ENCODE peak calls at places on chromosome 10, in eight cellular contexts. One of them, this sample, is unnamed.

GRCh38 chr10:84783386-84783785 is 455.0 kb downstream of the CCSER2 start:
- DNase-seq in epithelial cell of esophagus: peak; percentile 65
- DNase-seq in A549: peak; percentile 40
- DNase-seq in psoas muscle: no peak
- DNase-seq in AG10803: no peak
- DNase-seq in ovary: no peak
- DNase-seq in fibroblast of the aortic adventitia: no peak
- DNase-seq in HFF-Myc: no peak
- DNase-seq in this sample: peak; percentile 12

GRCh38 chr10:74208081-74208480 is 57.1 kb downstream of the ADK start:
- DNase-seq in epithelial cell of esophagus: no peak
- DNase-seq in A549: no peak
- DNase-seq in psoas muscle: peak; percentile 76
- DNase-seq in AG10803: no peak
- DNase-seq in ovary: no peak
- DNase-seq in fibroblast of the aortic adventitia: no peak
- DNase-seq in HFF-Myc: no peak
- DNase-seq in this sample: no peak

GRCh38 chr10:84727398-84727797 is 399.0 kb downstream of the CCSER2 start:
- DNase-seq in epithelial cell of esophagus: no peak
- DNase-seq in A549: no peak
- DNase-seq in psoas muscle: no peak
- DNase-seq in AG10803: no peak
- DNase-seq in ovary: no peak
- DNase-seq in fibroblast of the aortic adventitia: no peak
- DNase-seq in HFF-Myc: no peak
- DNase-seq in this sample: no peak

GRCh38 chr10:9126728-9127127 is 1072.2 kb downstream of the GATA3 start:
- DNase-seq in epithelial cell of esophagus: no peak
- DNase-seq in A549: no peak
- DNase-seq in psoas muscle: no peak
- DNase-seq in AG10803: no peak
- DNase-seq in ovary: no peak
- DNase-seq in fibroblast of the aortic adventitia: no peak
- DNase-seq in HFF-Myc: no peak
- DNase-seq in this sample: no peak

GRCh38 chr10:69270990-69271389 is 7.3 kb upstream of the HK1 start:
- DNase-seq in epithelial cell of esophagus: no peak
- DNase-seq in A549: no peak
- DNase-seq in psoas muscle: no peak
- DNase-seq in AG10803: no peak
- DNase-seq in ovary: no peak
- DNase-seq in fibroblast of the aortic adventitia: no peak
- DNase-seq in HFF-Myc: no peak
- DNase-seq in this sample: no peak

GRCh38 chr10:69961168-69961863 is 91.3 kb upstream of the MACROH2A2 start:
- DNase-seq in epithelial cell of esophagus: no peak
- DNase-seq in A549: no peak
- DNase-seq in psoas muscle: no peak
- DNase-seq in AG10803: no peak
- DNase-seq in ovary: no peak
- DNase-seq in fibroblast of the aortic adventitia: no peak
- DNase-seq in HFF-Myc: no peak
- DNase-seq in this sample: peak; percentile 17

GRCh38 chr10:128286413-128287097 is 160.3 kb upstream of the MKI67 start:
- DNase-seq in epithelial cell of esophagus: no peak
- DNase-seq in A549: no peak
- DNase-seq in psoas muscle: no peak
- DNase-seq in AG10803: no peak
- DNase-seq in ovary: no peak
- DNase-seq in fibroblast of the aortic adventitia: no peak
- DNase-seq in HFF-Myc: no peak
- DNase-seq in this sample: no peak

GRCh38 chr10:42997849-42998165 is 79.1 kb upstream of the RET start:
- DNase-seq in epithelial cell of esophagus: no peak
- DNase-seq in A549: no peak
- DNase-seq in psoas muscle: no peak
- DNase-seq in AG10803: no peak
- DNase-seq in ovary: no peak
- DNase-seq in fibroblast of the aortic adventitia: no peak
- DNase-seq in HFF-Myc: no peak
- DNase-seq in this sample: no peak

GRCh38 chr10:69645296-69645665 is 15.2 kb downstream of the FAM241B start:
- DNase-seq in epithelial cell of esophagus: no peak
- DNase-seq in A549: no peak
- DNase-seq in psoas muscle: peak; percentile 10
- DNase-seq in AG10803: no peak
- DNase-seq in ovary: no peak
- DNase-seq in fibroblast of the aortic adventitia: no peak
- DNase-seq in HFF-Myc: no peak
- DNase-seq in this sample: no peak

GRCh38 chr10:13891542-13892431 is 305.0 kb downstream of the PRPF18 start:
- DNase-seq in epithelial cell of esophagus: peak; percentile 13
- DNase-seq in A549: no peak
- DNase-seq in psoas muscle: peak; percentile 58
- DNase-seq in AG10803: peak; percentile 23
- DNase-seq in ovary: peak; percentile 27
- DNase-seq in fibroblast of the aortic adventitia: no peak
- DNase-seq in HFF-Myc: no peak
- DNase-seq in this sample: peak; percentile 33

GRCh38 chr10:24097771-24098207 is 111.1 kb upstream of the KIAA1217 start:
- DNase-seq in epithelial cell of esophagus: no peak
- DNase-seq in A549: no peak
- DNase-seq in psoas muscle: no peak
- DNase-seq in AG10803: no peak
- DNase-seq in ovary: no peak
- DNase-seq in fibroblast of the aortic adventitia: no peak
- DNase-seq in HFF-Myc: no peak
- DNase-seq in this sample: no peak

GRCh38 chr10:94076325-94076841 is 82.7 kb downstream of the PLCE1 start:
- DNase-seq in epithelial cell of esophagus: peak; percentile 30
- DNase-seq in A549: peak; percentile 37
- DNase-seq in psoas muscle: no peak
- DNase-seq in AG10803: peak; percentile 81
- DNase-seq in ovary: peak; percentile 24
- DNase-seq in fibroblast of the aortic adventitia: peak; percentile 89
- DNase-seq in HFF-Myc: no peak
- DNase-seq in this sample: peak; percentile 84

GRCh38 chr10:28453926-28454325 is 79.0 kb upstream of the WAC start:
- DNase-seq in epithelial cell of esophagus: no peak
- DNase-seq in A549: no peak
- DNase-seq in psoas muscle: no peak
- DNase-seq in AG10803: no peak
- DNase-seq in ovary: no peak
- DNase-seq in fibroblast of the aortic adventitia: no peak
- DNase-seq in HFF-Myc: no peak
- DNase-seq in this sample: no peak

GRCh38 chr10:28463676-28464395 is 69.1 kb upstream of the WAC start:
- DNase-seq in epithelial cell of esophagus: no peak
- DNase-seq in A549: no peak
- DNase-seq in psoas muscle: no peak
- DNase-seq in AG10803: no peak
- DNase-seq in ovary: no peak
- DNase-seq in fibroblast of the aortic adventitia: no peak
- DNase-seq in HFF-Myc: no peak
- DNase-seq in this sample: no peak

GRCh38 chr10:28463141-28463540 is 69.8 kb upstream of the WAC start:
- DNase-seq in epithelial cell of esophagus: no peak
- DNase-seq in A549: no peak
- DNase-seq in psoas muscle: no peak
- DNase-seq in AG10803: no peak
- DNase-seq in ovary: no peak
- DNase-seq in fibroblast of the aortic adventitia: no peak
- DNase-seq in HFF-Myc: no peak
- DNase-seq in this sample: no peak

GRCh38 chr10:28457110-28457509 is 75.8 kb upstream of the WAC start:
- DNase-seq in epithelial cell of esophagus: peak; percentile 6
- DNase-seq in A549: no peak
- DNase-seq in psoas muscle: no peak
- DNase-seq in AG10803: no peak
- DNase-seq in ovary: no peak
- DNase-seq in fibroblast of the aortic adventitia: no peak
- DNase-seq in HFF-Myc: no peak
- DNase-seq in this sample: no peak

GRCh38 chr10:28459453-28460144 is 73.3 kb upstream of the WAC start:
- DNase-seq in epithelial cell of esophagus: no peak
- DNase-seq in A549: no peak
- DNase-seq in psoas muscle: no peak
- DNase-seq in AG10803: no peak
- DNase-seq in ovary: no peak
- DNase-seq in fibroblast of the aortic adventitia: no peak
- DNase-seq in HFF-Myc: no peak
- DNase-seq in this sample: no peak
- H3K4me3 ChIP-seq in epithelial cell of esophagus: no peak overlapping the region
- H3K4me3 ChIP-seq in A549: no peak overlapping the region
- H3K4me3 ChIP-seq in psoas muscle: no peak overlapping the region
- H3K4me3 ChIP-seq in AG10803: no peak overlapping the region
- H3K4me3 ChIP-seq in ovary: no peak overlapping the region
- H3K4me3 ChIP-seq in fibroblast of the aortic adventitia: no peak overlapping the region
- H3K4me3 ChIP-seq in HFF-Myc: no peak overlapping the region
- H3K4me3 ChIP-seq in this sample: no peak overlapping the region

DNA sequence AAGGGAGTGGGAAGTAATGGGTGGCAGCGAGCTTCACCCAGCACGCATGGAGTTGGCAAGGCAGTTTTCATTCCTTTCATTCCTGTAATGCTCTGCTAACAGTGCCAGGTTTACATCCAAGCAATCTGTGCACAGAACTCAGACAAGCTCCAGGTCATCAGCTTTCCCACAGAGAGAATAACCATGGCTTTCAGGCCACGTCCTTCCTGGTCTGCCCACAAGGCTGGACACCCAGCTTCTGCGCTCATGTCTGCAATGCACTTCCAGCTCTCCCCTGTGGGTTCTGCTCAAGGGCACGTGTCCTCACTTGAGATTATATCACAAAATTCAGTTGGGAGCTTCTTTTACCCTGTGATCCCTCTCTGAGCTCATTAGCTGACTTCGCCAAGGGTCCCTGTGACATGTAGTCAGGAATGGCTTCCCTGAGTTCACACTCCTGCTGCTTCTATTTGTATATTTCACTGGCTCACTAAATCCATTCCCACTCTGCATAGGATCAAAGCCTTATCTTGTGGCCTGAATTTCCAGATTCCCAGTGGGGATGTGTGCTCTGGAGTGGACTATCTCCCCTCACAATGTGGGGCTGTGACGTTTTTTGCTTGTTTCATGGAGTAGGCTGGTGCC is 18.6 kb downstream of the AKR1C2 start:
- DNase-seq in epithelial cell of esophagus: peak; percentile 22
- DNase-seq in A549: peak; percentile 95
- DNase-seq in psoas muscle: no peak
- DNase-seq in AG10803: peak; percentile 79
- DNase-seq in ovary: no peak
- DNase-seq in fibroblast of the aortic adventitia: peak; percentile 82
- DNase-seq in HFF-Myc: no peak
- DNase-seq in this sample: no peak
- H3K4me3 ChIP-seq in epithelial cell of esophagus: no peak overlapping the region
- H3K4me3 ChIP-seq in A549: no peak overlapping the region
- H3K4me3 ChIP-seq in psoas muscle: no peak overlapping the region
- H3K4me3 ChIP-seq in AG10803: no peak overlapping the region
- H3K4me3 ChIP-seq in ovary: no peak overlapping the region
- H3K4me3 ChIP-seq in fibroblast of the aortic adventitia: no peak overlapping the region
- H3K4me3 ChIP-seq in HFF-Myc: no peak overlapping the region
- H3K4me3 ChIP-seq in this sample: no peak overlapping the region

GRCh38 chr10:3538850-3539531 is 246.0 kb downstream of the KLF6 start:
- DNase-seq in epithelial cell of esophagus: peak; percentile 93
- DNase-seq in A549: peak; percentile 50
- DNase-seq in psoas muscle: no peak
- DNase-seq in AG10803: peak; percentile 97
- DNase-seq in ovary: no peak
- DNase-seq in fibroblast of the aortic adventitia: peak; percentile 98
- DNase-seq in HFF-Myc: no peak
- DNase-seq in this sample: peak; percentile 96
- H3K4me3 ChIP-seq in epithelial cell of esophagus: no peak overlapping the region
- H3K4me3 ChIP-seq in A549: no peak overlapping the region
- H3K4me3 ChIP-seq in psoas muscle: no peak overlapping the region
- H3K4me3 ChIP-seq in AG10803: peak overlapping the region; percentile 29
- H3K4me3 ChIP-seq in ovary: no peak overlapping the region
- H3K4me3 ChIP-seq in fibroblast of the aortic adventitia: no peak overlapping the region
- H3K4me3 ChIP-seq in HFF-Myc: no peak overlapping the region
- H3K4me3 ChIP-seq in this sample: no peak overlapping the region

GRCh38 chr10:110638319-110638718 is 5.8 kb upstream of the RBM20 start:
- DNase-seq in epithelial cell of esophagus: no peak
- DNase-seq in A549: no peak
- DNase-seq in psoas muscle: no peak
- DNase-seq in AG10803: no peak
- DNase-seq in ovary: no peak
- DNase-seq in fibroblast of the aortic adventitia: no peak
- DNase-seq in HFF-Myc: no peak
- DNase-seq in this sample: no peak

GRCh38 chr10:110636572-110636931 is 7.6 kb upstream of the RBM20 start:
- DNase-seq in epithelial cell of esophagus: no peak
- DNase-seq in A549: no peak
- DNase-seq in psoas muscle: no peak
- DNase-seq in AG10803: no peak
- DNase-seq in ovary: no peak
- DNase-seq in fibroblast of the aortic adventitia: no peak
- DNase-seq in HFF-Myc: no peak
- DNase-seq in this sample: no peak

GRCh38 chr10:110636932-110637557 is 7.1 kb upstream of the RBM20 start:
- DNase-seq in epithelial cell of esophagus: no peak
- DNase-seq in A549: no peak
- DNase-seq in psoas muscle: peak; percentile 90
- DNase-seq in AG10803: no peak
- DNase-seq in ovary: no peak
- DNase-seq in fibroblast of the aortic adventitia: no peak
- DNase-seq in HFF-Myc: no peak
- DNase-seq in this sample: no peak

GRCh38 chr10:110634527-110635209 is 9.5 kb upstream of the RBM20 start:
- DNase-seq in epithelial cell of esophagus: peak; percentile 31
- DNase-seq in A549: no peak
- DNase-seq in psoas muscle: peak; percentile 89
- DNase-seq in AG10803: no peak
- DNase-seq in ovary: no peak
- DNase-seq in fibroblast of the aortic adventitia: no peak
- DNase-seq in HFF-Myc: no peak
- DNase-seq in this sample: no peak

GRCh38 chr10:110637558-110638053 is 6.5 kb upstream of the RBM20 start:
- DNase-seq in epithelial cell of esophagus: no peak
- DNase-seq in A549: peak; percentile 34
- DNase-seq in psoas muscle: peak; percentile 70
- DNase-seq in AG10803: no peak
- DNase-seq in ovary: no peak
- DNase-seq in fibroblast of the aortic adventitia: no peak
- DNase-seq in HFF-Myc: no peak
- DNase-seq in this sample: no peak
- H3K4me3 ChIP-seq in epithelial cell of esophagus: no peak overlapping the region
- H3K4me3 ChIP-seq in A549: no peak overlapping the region
- H3K4me3 ChIP-seq in psoas muscle: no peak overlapping the region
- H3K4me3 ChIP-seq in AG10803: no peak overlapping the region
- H3K4me3 ChIP-seq in ovary: no peak overlapping the region
- H3K4me3 ChIP-seq in fibroblast of the aortic adventitia: no peak overlapping the region
- H3K4me3 ChIP-seq in HFF-Myc: no peak overlapping the region
- H3K4me3 ChIP-seq in this sample: no peak overlapping the region

DNA sequence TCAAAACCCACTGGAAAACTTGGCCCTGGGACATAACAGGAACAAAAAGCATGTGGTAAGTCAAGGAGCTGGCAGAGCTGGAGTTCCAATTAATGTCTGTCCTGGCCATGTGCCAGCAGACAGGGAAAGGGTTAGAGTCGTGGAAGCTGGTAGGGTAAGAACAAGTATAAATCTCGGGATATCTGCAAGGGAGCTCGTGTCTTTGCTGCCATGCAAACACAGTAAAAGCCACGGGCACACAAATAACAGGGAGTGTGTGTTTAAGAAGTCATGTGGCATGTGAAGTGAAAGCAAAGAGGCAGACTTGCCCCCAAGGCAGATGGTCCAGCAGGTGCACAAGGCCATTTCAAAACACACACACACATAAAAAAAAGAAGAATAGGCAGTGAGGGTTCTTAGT is 32.6 kb upstream of the ARHGAP12 start:
- DNase-seq in epithelial cell of esophagus: peak; percentile 34
- DNase-seq in A549: no peak
- DNase-seq in psoas muscle: no peak
- DNase-seq in AG10803: no peak
- DNase-seq in ovary: no peak
- DNase-seq in fibroblast of the aortic adventitia: no peak
- DNase-seq in HFF-Myc: no peak
- DNase-seq in this sample: no peak
- H3K4me3 ChIP-seq in epithelial cell of esophagus: no peak overlapping the region
- H3K4me3 ChIP-seq in A549: no peak overlapping the region
- H3K4me3 ChIP-seq in psoas muscle: no peak overlapping the region
- H3K4me3 ChIP-seq in AG10803: no peak overlapping the region
- H3K4me3 ChIP-seq in ovary: no peak overlapping the region
- H3K4me3 ChIP-seq in fibroblast of the aortic adventitia: no peak overlapping the region
- H3K4me3 ChIP-seq in HFF-Myc: peak overlapping the region; percentile 1
- H3K4me3 ChIP-seq in this sample: no peak overlapping the region

This sample was measured in cardiac fibroblast.